ENCODE peak calls at places on chromosomes 4 and X, in eight cellular contexts. P is posterior cingulate gyrus; A is effector memory CD8-positive, alpha-beta T cell; K is cardiac muscle cell; C is caudate nucleus; E is activated gamma-delta T cell treated with anti-CD3 and anti-CD28 coated beads, Interleukin-2, amount 50 U/mL, for 16 hours; Q is RCC 7860; G is kidney glomerular epithelial cell. F is an unnamed sample.

GRCh38 chr4:15779336-15779735 is 1.2 kb downstream of the CD38 start:
- DNase-seq in Q (no peak), A (no peak), G (peak; percentile 19), P (peak; percentile 91), K (peak; percentile 87), C (peak; percentile 4), E (no peak), F (peak; percentile 73)

GRCh38 chr4:13656569-13656988 is 29.1 kb upstream of the BOD1L1 start:
- DNase-seq in C (peak; percentile 41), E (peak; percentile 53), K (peak; percentile 83), A (peak; percentile 51), Q (peak; percentile 16), P (peak; percentile 94), G (peak; percentile 66), F (peak; percentile 76)

GRCh38 chr4:8427761-8428287 is 12.7 kb downstream of the ACOX3 start:
- DNase-seq in E (no peak), P (peak; percentile 80), A (no peak), K (peak; percentile 57), G (no peak), C (no peak), Q (peak; percentile 26), F (peak; percentile 46)

GRCh38 chr4:77854431-77855111 is 8.1 kb upstream of the MRPL1 start:
- DNase-seq in C (no peak), A (peak; percentile 26), Q (no peak), K (peak; percentile 22), G (no peak), P (no peak), E (no peak), F (no peak)

GRCh38 chr4:1248262-1249147 is at the start of gene CTBP1:
- DNase-seq in G (peak; percentile 56), C (peak; percentile 90), A (peak; percentile 85), K (peak; percentile 88), Q (peak; percentile 62), E (peak; percentile 70), P (peak; percentile 95), F (peak; percentile 83)

GRCh38 chr4:818106-818921 is 7.6 kb downstream of the CPLX1 start:
- DNase-seq in G (no peak), E (no peak), K (no peak), A (no peak), C (no peak), Q (no peak), P (peak; percentile 83), F (no peak)

GRCh38 chr4:65600656-65601055 is 69.6 kb downstream of the EPHA5 start:
- DNase-seq in K (no peak), P (no peak), G (no peak), A (no peak), Q (no peak), E (no peak), C (no peak), F (no peak)

GRCh38 chr4:146495277-146495676 is 26.5 kb downstream of the SLC10A7 start:
- DNase-seq in P (no peak), Q (no peak), K (peak; percentile 40), G (peak; percentile 3), A (no peak), C (no peak), E (no peak), F (no peak)

GRCh38 chrX:149145845-149146285 is 359.2 kb downstream of the IDS start:
- DNase-seq in Q (no peak), P (no peak), G (no peak), A (no peak), C (no peak), K (no peak), E (no peak), F (no peak)

GRCh38 chrX:1400731-1401471 is 9.0 kb upstream of the SLC25A6 start:
- DNase-seq in K (no peak), C (no peak), P (peak; percentile 76), G (no peak), Q (no peak), E (no peak), A (no peak), F (no peak)

GRCh38 chr4:39526283-39526682 is 956 bp downstream of the UGDH start:
- DNase-seq in G (no peak), Q (no peak), E (no peak), K (no peak), C (no peak), A (no peak), P (no peak), F (peak; percentile 15)

GRCh38 chrX:135890087-135890585 is 3.1 kb downstream of the CT45A10 start:
- DNase-seq in Q (no peak), A (no peak), G (no peak), C (no peak), P (peak; percentile 66), K (no peak), E (no peak), F (no peak)

GRCh38 chr4:184331155-184331995 is 113.7 kb upstream of the ENPP6 start:
- DNase-seq in Q (no peak), C (peak; percentile 10), K (no peak), P (no peak), A (no peak), E (no peak), G (no peak), F (peak; percentile 47)

GRCh38 chr4:6318206-6318605 is 48.6 kb downstream of the WFS1 start:
- DNase-seq in A (no peak), K (no peak), G (no peak), Q (no peak), C (no peak), E (no peak), P (peak; percentile 74), F (no peak)

GRCh38 chrX:143669395-143669794 is 33.5 kb upstream of the SLITRK4 start:
- DNase-seq in A (no peak), P (no peak), E (no peak), Q (peak; percentile 20), K (peak; percentile 35), C (no peak), G (no peak), F (peak; percentile 3)

GRCh38 chrX:13742397-13743176 is 8.0 kb downstream of the OFD1 start:
- DNase-seq in G (no peak), P (no peak), Q (no peak), K (peak; percentile 18), A (peak; percentile 42), E (no peak), C (no peak), F (no peak)

GRCh38 chr4:10831727-10832408 is 147.3 kb upstream of the CLNK start:
- DNase-seq in P (no peak), A (no peak), E (no peak), Q (no peak), K (no peak), G (no peak), C (no peak), F (no peak)

GRCh38 chrX:4936315-4936714 is 1222.9 kb upstream of the PRKX start:
- DNase-seq in P (no peak), E (no peak), K (no peak), G (no peak), C (no peak), A (no peak), Q (no peak), F (no peak)

GRCh38 chr4:42371306-42372063 is 25.8 kb upstream of the SHISA3 start:
- DNase-seq in K (peak; percentile 82), P (no peak), A (no peak), E (no peak), C (no peak), Q (peak; percentile 20), G (peak; percentile 43), F (peak; percentile 75)

GRCh38 chr4:80521438-80521837 is 185.9 kb downstream of the CFAP299 start:
- DNase-seq in E (no peak), C (no peak), A (no peak), Q (no peak), K (no peak), P (no peak), G (no peak), F (no peak)

GRCh38 chr4:168832746-168833575 is 177.1 kb downstream of the CBR4 start:
- DNase-seq in K (no peak), E (no peak), C (peak; percentile 30), P (peak; percentile 85), G (peak; percentile 64), Q (peak; percentile 22), A (no peak), F (peak; percentile 42)